ENCODE peak calls at places on chromosomes 6 and 20, in five cellular contexts. F is transverse colon, L is endothelial cell of umbilical vein, R is heart right ventricle, Q is body of pancreas. Y is an unnamed sample.

GRCh38 chr6:25882066-25882496 is 8.0 kb upstream of the SLC17A3 start:
- DNase-seq in Q (no peak), L (peak; percentile 24), R (peak; percentile 8), F (peak; percentile 13), Y (peak; percentile 16)

GRCh38 chr6:139371421-139372253 is 2.8 kb downstream of the CITED2 start:
- DNase-seq in R (no peak), Q (no peak), F (no peak), L (peak; percentile 27), Y (no peak)

GRCh38 chr20:33685328-33686007 is 717 bp downstream of the E2F1 start:
- DNase-seq in R (no peak), Q (no peak), F (peak; percentile 72), L (peak; percentile 13), Y (no peak)

GRCh38 chr20:63957690-63958441 is 1.6 kb upstream of the UCKL1 start:
- DNase-seq in F (peak; percentile 89), L (no peak), R (no peak), Q (no peak), Y (no peak)

GRCh38 chr20:58691773-58692578 is 624 bp upstream of the NPEPL1 start:
- DNase-seq in F (peak; percentile 39), R (peak; percentile 56), L (no peak), Q (peak; percentile 35), Y (peak; percentile 51)

GRCh38 chr20:21053002-21053762 is 53.0 kb downstream of the LINC00237 start:
- DNase-seq in F (no peak), L (no peak), R (no peak), Q (no peak), Y (no peak)

GRCh38 chr6:2173203-2173961 is 72.0 kb downstream of the GMDS start:
- DNase-seq in F (no peak), Q (no peak), L (no peak), R (no peak), Y (no peak)

GRCh38 chr6:45591306-45591705 is 213.6 kb upstream of the SUPT3H start:
- DNase-seq in Q (no peak), F (no peak), R (no peak), L (no peak), Y (no peak)

GRCh38 chr6:96675617-96676016 is 112.7 kb downstream of the FHL5 start:
- DNase-seq in Q (no peak), L (no peak), F (no peak), R (no peak), Y (no peak)

GRCh38 chr6:57262491-57262890 is 40.4 kb upstream of the RAB23 start:
- DNase-seq in R (peak; percentile 14), F (peak; percentile 53), L (no peak), Q (peak; percentile 20), Y (peak; percentile 48)

GRCh38 chr6:45845546-45845945 is 170.1 kb downstream of the CLIC5 start:
- DNase-seq in Q (no peak), F (no peak), R (no peak), L (no peak), Y (no peak)

GRCh38 chr6:167338551-167339117 is 13.7 kb downstream of the TTLL2 start:
- DNase-seq in R (no peak), F (no peak), L (no peak), Q (no peak), Y (no peak)

GRCh38 chr6:167337231-167337630 is 12.3 kb downstream of the TTLL2 start:
- DNase-seq in Q (no peak), F (no peak), R (no peak), L (no peak), Y (no peak)

GRCh38 chr6:167337675-167338449 is 13.0 kb downstream of the TTLL2 start:
- DNase-seq in Q (no peak), L (no peak), F (no peak), R (no peak), Y (no peak)

GRCh38 chr6:167341038-167341613 is 16.2 kb downstream of the TTLL2 start:
- DNase-seq in L (no peak), R (no peak), F (no peak), Q (no peak), Y (no peak)

GRCh38 chr6:167336818-167337217 is 11.9 kb downstream of the TTLL2 start:
- DNase-seq in R (no peak), Q (no peak), L (no peak), F (no peak), Y (no peak)
- H3K27ac ChIP-seq in R (no peak overlapping the region), Q (no peak overlapping the region), L (no peak overlapping the region), F (no peak overlapping the region), Y (no peak overlapping the region)

DNA sequence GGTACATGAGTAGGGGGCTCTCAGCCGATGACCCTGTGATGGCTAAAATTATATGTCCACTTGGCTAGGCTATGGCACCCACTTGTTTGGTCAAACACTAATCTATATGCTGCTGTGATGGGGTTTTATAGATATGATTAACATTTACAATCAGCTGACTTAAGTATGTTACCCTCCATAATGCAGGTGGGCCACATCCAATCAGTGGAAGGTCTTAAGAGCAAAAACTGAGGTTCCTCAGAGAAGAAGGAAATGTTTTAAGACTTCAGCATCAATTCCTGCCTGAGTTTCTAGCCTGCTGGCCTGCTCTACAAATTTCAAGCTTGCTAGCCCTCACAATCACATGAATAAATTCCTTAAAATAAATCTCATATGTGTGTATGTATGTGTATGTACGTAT is 18.9 kb upstream of the MAK start:
- DNase-seq in F (no peak), R (no peak), Q (no peak), L (no peak), Y (no peak)
- H3K4me1 ChIP-seq in F (no peaks in the 10 kb centered on the region), R (no peaks in the 10 kb centered on the region), Q (no peaks in the 10 kb centered on the region), L (no peaks in the 10 kb centered on the region), Y (no peaks in the 10 kb centered on the region)

GRCh38 chr6:144138542-144138941 is 11.8 kb upstream of the STX11 start:
- DNase-seq in F (no peak), L (no peak), Q (no peak), R (no peak), Y (no peak)
- TF ChIP-seq CTCF in F (no peak), L (no peak), Q (no peak), R (no peak), Y (no peak)

GRCh38 chr6:37222992-37223391 is 34.6 kb upstream of the TBC1D22B start:
- DNase-seq in Q (no peak), R (no peak), L (no peak), F (no peak), Y (no peak)

GRCh38 chr6:37222125-37222967 is 35.2 kb upstream of the TBC1D22B start:
- DNase-seq in L (peak; percentile 86), Q (peak; percentile 88), F (peak; percentile 81), R (peak; percentile 67), Y (peak; percentile 77)

GRCh38 chr6:37218501-37218900 is 39.1 kb upstream of the TBC1D22B start:
- DNase-seq in L (no peak), Q (no peak), R (no peak), F (no peak), Y (no peak)

GRCh38 chr6:37218061-37218460 is 39.5 kb upstream of the TBC1D22B start:
- DNase-seq in R (no peak), F (no peak), Q (no peak), L (no peak), Y (no peak)

DNA sequence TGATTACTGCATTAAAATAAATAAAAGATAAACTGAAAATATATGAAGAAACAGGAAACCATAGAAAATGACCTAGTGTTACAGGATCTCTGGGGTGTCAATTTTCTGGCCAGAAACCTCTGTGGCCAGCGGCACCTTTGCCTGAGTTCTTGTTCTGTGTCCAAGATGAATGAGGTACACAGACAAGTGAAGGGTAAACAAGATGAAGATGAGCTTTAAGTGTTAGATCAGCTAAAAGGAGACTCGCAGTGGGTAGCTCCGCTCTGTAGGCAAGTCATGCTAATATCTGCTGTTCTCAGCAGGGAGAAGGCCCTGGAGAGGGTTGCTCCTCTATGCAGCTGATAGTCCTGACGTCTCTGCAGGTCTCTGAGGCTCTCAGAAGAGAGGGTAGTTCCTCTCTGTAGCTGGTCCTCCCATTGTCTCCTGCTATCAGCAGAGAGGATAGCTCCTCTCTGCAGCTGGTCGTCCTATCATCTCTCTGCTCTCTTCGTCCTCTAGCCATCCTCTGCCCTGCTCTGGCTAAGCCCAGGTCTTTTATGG is 35.9 kb upstream of the TBC1D22B start:
- DNase-seq in F (no peak), L (no peak), R (no peak), Q (no peak), Y (no peak)
- H3K27ac ChIP-seq in F (no peak overlapping the region), L (no peak overlapping the region), R (peak overlapping the region; percentile 69), Q (peak overlapping the region; percentile 21), Y (peak overlapping the region; percentile 19)

GRCh38 chr6:42041131-42042055 is 8.9 kb upstream of the TAF8 start:
- DNase-seq in L (no peak), F (no peak), Q (no peak), R (peak; percentile 63), Y (no peak)

GRCh38 chr6:42038163-42038562 is 12.2 kb upstream of the TAF8 start:
- DNase-seq in L (no peak), Q (no peak), R (no peak), F (no peak), Y (no peak)

GRCh38 chr6:42043787-42044475 is 6.4 kb upstream of the TAF8 start:
- DNase-seq in F (peak; percentile 92), L (peak; percentile 82), R (peak; percentile 91), Q (peak; percentile 87), Y (peak; percentile 90)

GRCh38 chr6:42042108-42042507 is 8.2 kb upstream of the TAF8 start:
- DNase-seq in R (no peak), F (no peak), Q (no peak), L (no peak), Y (no peak)

DNA sequence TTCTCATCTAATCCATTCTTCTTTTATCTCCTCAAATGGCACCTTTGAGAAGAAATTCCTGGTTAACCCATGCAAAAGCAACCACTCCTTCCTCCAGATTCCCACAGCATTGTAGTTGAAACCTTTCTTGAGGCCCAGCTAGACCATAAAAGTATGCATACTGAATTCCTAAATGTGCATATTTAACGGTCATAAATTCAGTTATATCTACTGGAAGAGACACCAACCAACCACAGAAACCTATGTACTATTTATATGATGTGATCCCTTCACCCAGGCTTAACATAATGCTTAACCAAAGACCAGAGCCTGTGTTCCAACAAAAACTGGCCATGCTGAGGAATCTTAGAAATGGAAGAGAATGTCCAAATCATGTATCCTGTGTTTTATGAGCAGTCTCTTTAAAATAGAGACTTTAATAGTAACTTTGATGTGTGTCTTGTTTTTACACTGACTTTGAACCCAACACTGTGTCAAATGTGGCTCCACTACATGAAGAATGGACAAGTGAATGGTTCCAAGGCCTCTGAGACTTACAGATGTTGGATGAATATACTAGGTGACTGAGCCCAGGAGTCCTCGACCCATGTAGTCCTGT is 11.4 kb upstream of the TAF8 start:
- DNase-seq in F (no peak), L (no peak), Q (no peak), R (no peak), Y (no peak)
- H3K4me1 ChIP-seq in F (peaks cover 11% of the 10 kb centered on the region), L (peaks cover 2% of the 10 kb centered on the region), Q (peaks cover 5% of the 10 kb centered on the region), R (peaks cover 43% of the 10 kb centered on the region), Y (peaks cover 3% of the 10 kb centered on the region)

GRCh38 chr20:40797425-40797824 is 108.4 kb upstream of the MAFB start:
- DNase-seq in L (no peak), Q (no peak), R (no peak), F (no peak), Y (no peak)
- TF ChIP-seq CTCF in L (no peak), Q (peak; percentile 8), R (no peak), F (peak; percentile 10), Y (no peak)

DNA sequence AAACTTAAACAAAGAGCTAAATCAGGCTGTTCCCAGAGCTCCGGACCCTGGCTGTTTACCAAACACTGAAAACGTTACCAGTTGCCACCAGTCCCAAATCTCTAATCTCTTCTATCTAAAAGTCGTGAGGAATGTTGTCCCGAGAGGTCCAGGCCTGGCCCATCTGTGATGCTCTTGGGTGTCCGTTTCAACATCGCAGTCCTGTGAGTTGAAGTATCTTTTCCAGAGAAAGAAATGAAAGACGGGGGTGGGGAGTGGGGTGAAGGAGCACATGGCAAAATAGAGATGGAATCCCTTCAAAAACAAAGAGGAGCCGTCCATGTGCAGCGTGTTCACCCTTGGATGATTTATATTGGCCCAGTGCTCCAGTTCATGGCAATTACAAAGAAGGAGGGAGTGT is 111.9 kb downstream of the LY86 start:
- DNase-seq in Q (no peak), F (no peak), R (no peak), L (no peak), Y (no peak)
- H3K27ac ChIP-seq in Q (no peak overlapping the region), F (peak overlapping the region; percentile 86), R (peak overlapping the region; percentile 22), L (no peak overlapping the region), Y (peak overlapping the region; percentile 1)